ENCODE peak calls at places on chromosomes 16 and 17, in ten cellular contexts. B is HFFc6; I is lower lobe of right lung; O is NCI-H187; G is glutamatergic neuron; H is AG08395; W is activated CD4-positive, alpha-beta T cell treated with anti-CD3 and anti-CD28 coated beads, Interleukin-2, amount 10 ng/mL, durations not matched to agents 7 days and 5 days; A is GM23338; S is pulmonary artery endothelial cell; U is K562. M is an unnamed sample.

GRCh38 chr17:17971431-17972125 is 622 bp downstream of the TOM1L2 start:
- DNase-seq in B (no peak), I (peak; percentile 77), O (no peak), G (no peak), H (no peak), W (peak; percentile 37), A (no peak), S (no peak), U (no peak), M (no peak)

GRCh38 chr17:4144411-4144747 is 1.4 kb downstream of the CYB5D2 start:
- DNase-seq in B (no peak), I (no peak), O (no peak), G (no peak), H (no peak), W (no peak), A (no peak), S (no peak), U (no peak), M (no peak)

GRCh38 chr17:60641126-60641525 is 36.5 kb upstream of the BCAS3 start:
- DNase-seq in B (peak; percentile 11), I (no peak), O (no peak), G (no peak), H (no peak), W (no peak), A (no peak), S (no peak), U (no peak), M (no peak)

GRCh38 chr16:75506567-75506966 is 11.3 kb upstream of the CHST6 start:
- DNase-seq in B (peak; percentile 77), I (no peak), O (no peak), G (no peak), H (peak; percentile 69), W (no peak), A (no peak), S (no peak), U (no peak), M (no peak)

GRCh38 chr16:86576591-86577313 is 1.6 kb upstream of the FOXL1 start:
- DNase-seq in B (no peak), I (no peak), O (no peak), G (no peak), H (no peak), W (no peak), A (peak; percentile 57), S (no peak), U (no peak), M (no peak)

GRCh38 chr16:78906135-78906534 is 694.4 kb downstream of the MAF start:
- DNase-seq in B (no peak), I (no peak), O (no peak), G (no peak), H (no peak), W (no peak), A (peak; percentile 59), S (no peak), U (no peak), M (no peak)

GRCh38 chr16:71428883-71429282 is 13.0 kb downstream of the TLE7 start:
- DNase-seq in B (peak; percentile 81), I (no peak), O (no peak), G (no peak), H (no peak), W (no peak), A (no peak), S (no peak), U (no peak), M (no peak)

GRCh38 chr16:15874745-15875314 is 13.6 kb downstream of the CEP20 start:
- DNase-seq in B (peak; percentile 57), I (no peak), O (no peak), G (peak; percentile 61), H (peak; percentile 63), W (peak; percentile 20), A (peak; percentile 87), S (peak; percentile 53), U (peak; percentile 42), M (no peak)

GRCh38 chr17:58991718-58992331 is 114.9 kb downstream of the TRIM37 start:
- DNase-seq in B (peak; percentile 79), I (no peak), O (no peak), G (no peak), H (peak; percentile 67), W (no peak), A (no peak), S (no peak), U (no peak), M (no peak)

GRCh38 chr17:60941028-60941427 is 263.4 kb downstream of the BCAS3 start:
- DNase-seq in B (peak; percentile 86), I (no peak), O (no peak), G (no peak), H (peak; percentile 60), W (no peak), A (peak; percentile 0), S (peak; percentile 8), U (no peak), M (no peak)

GRCh38 chr16:51175081-51175480 is 24.0 kb upstream of the SALL1 start:
- DNase-seq in B (peak; percentile 56), I (no peak), O (no peak), G (no peak), H (peak; percentile 47), W (no peak), A (no peak), S (no peak), U (no peak), M (no peak)

GRCh38 chr17:3974138-3974687 is 10.0 kb upstream of the ATP2A3 start:
- DNase-seq in B (no peak), I (peak; percentile 50), O (no peak), G (no peak), H (no peak), W (no peak), A (no peak), S (no peak), U (peak; percentile 86), M (peak; percentile 42)

GRCh38 chr17:60874772-60875171 is 197.1 kb downstream of the BCAS3 start:
- DNase-seq in B (no peak), I (no peak), O (no peak), G (no peak), H (no peak), W (no peak), A (no peak), S (no peak), U (no peak), M (no peak)

GRCh38 chr17:57004944-57005579 is 27.1 kb downstream of the SCPEP1 start:
- DNase-seq in B (no peak), I (no peak), O (no peak), G (no peak), H (no peak), W (no peak), A (peak; percentile 62), S (no peak), U (no peak), M (no peak)

GRCh38 chr17:35171834-35172233 is 22.4 kb downstream of the SLC35G3 start:
- DNase-seq in B (no peak), I (no peak), O (no peak), G (no peak), H (no peak), W (no peak), A (no peak), S (no peak), U (no peak), M (no peak)

GRCh38 chr17:21372256-21372954 is 3.8 kb upstream of the KCNJ12 start:
- DNase-seq in B (no peak), I (no peak), O (no peak), G (no peak), H (no peak), W (no peak), A (no peak), S (no peak), U (no peak), M (no peak)

GRCh38 chr17:31499771-31500554 is 108.5 kb downstream of the RAB11FIP4 start:
- DNase-seq in B (peak; percentile 21), I (peak; percentile 81), O (no peak), G (peak; percentile 66), H (peak; percentile 34), W (no peak), A (peak; percentile 80), S (no peak), U (no peak), M (no peak)

GRCh38 chr17:65564793-65565192 is 3.3 kb upstream of the AXIN2 start:
- DNase-seq in B (no peak), I (no peak), O (no peak), G (no peak), H (no peak), W (no peak), A (no peak), S (no peak), U (no peak), M (no peak)

GRCh38 chr16:89123001-89123830 is 29.6 kb downstream of the ACSF3 start:
- DNase-seq in B (no peak), I (peak; percentile 24), O (no peak), G (peak; percentile 15), H (no peak), W (no peak), A (no peak), S (no peak), U (no peak), M (peak; percentile 63)

GRCh38 chr17:70375406-70375805 is 206.1 kb downstream of the KCNJ2 start:
- DNase-seq in B (no peak), I (no peak), O (peak; percentile 4), G (no peak), H (no peak), W (no peak), A (peak; percentile 35), S (no peak), U (no peak), M (no peak)

GRCh38 chr16:85308585-85309540 is 196.6 kb upstream of the CIBAR2 start:
- DNase-seq in B (no peak), I (no peak), O (no peak), G (no peak), H (no peak), W (no peak), A (no peak), S (no peak), U (no peak), M (no peak)

GRCh38 chr17:44921122-44921882 is 6.0 kb upstream of the GFAP start:
- DNase-seq in B (no peak), I (peak; percentile 22), O (no peak), G (peak; percentile 48), H (peak; percentile 57), W (no peak), A (peak; percentile 74), S (no peak), U (peak; percentile 72), M (no peak)

GRCh38 chr16:85366031-85366763 is 246.9 kb upstream of the GSE1 start:
- DNase-seq in B (no peak), I (no peak), O (peak; percentile 53), G (no peak), H (no peak), W (no peak), A (peak; percentile 52), S (no peak), U (no peak), M (no peak)

GRCh38 chr16:87169509-87169985 is 147.6 kb downstream of the C16orf95 start:
- DNase-seq in B (no peak), I (no peak), O (no peak), G (no peak), H (no peak), W (no peak), A (no peak), S (no peak), U (no peak), M (no peak)

GRCh38 chr16:22787456-22788189 is 26.3 kb upstream of the HS3ST2 start:
- DNase-seq in B (peak; percentile 95), I (no peak), O (no peak), G (no peak), H (peak; percentile 90), W (no peak), A (no peak), S (no peak), U (no peak), M (no peak)

GRCh38 chr17:46841561-46842379 is 9.6 kb upstream of the WNT9B start:
- DNase-seq in B (no peak), I (peak; percentile 44), O (no peak), G (peak; percentile 74), H (peak; percentile 56), W (no peak), A (peak; percentile 78), S (no peak), U (peak; percentile 80), M (no peak)

GRCh38 chr16:28495098-28495793 is 803 bp downstream of the APOBR start:
- DNase-seq in B (no peak), I (no peak), O (no peak), G (no peak), H (no peak), W (no peak), A (no peak), S (no peak), U (no peak), M (no peak)

GRCh38 chr17:45016823-45017222 is 34.6 kb downstream of the DCAKD start:
- DNase-seq in B (no peak), I (no peak), O (no peak), G (no peak), H (no peak), W (no peak), A (peak; percentile 74), S (no peak), U (no peak), M (no peak)

M was measured in RWPE2.